ENCODE peak calls at places on chromosomes 16 and 17, in four cellular contexts. E is GM12878, O is HepG2, N is K562. X is an unnamed sample.

GRCh38 chr16:75801307-75801706 is 75.0 kb upstream of the CPHXL start:
- DNase-seq in E (no peak), O (no peak), N (no peak), X (no peak)

GRCh38 chr17:62075308-62075815 is 10.3 kb upstream of the MED13 start:
- DNase-seq in E (no peak), O (no peak), N (no peak), X (no peak)

GRCh38 chr16:29702307-29702706 is 23.3 kb downstream of the QPRT start:
- DNase-seq in E (peak; percentile 35), O (no peak), N (no peak), X (no peak)

GRCh38 chr16:19210175-19210924 is 42.3 kb downstream of the SYT17 start:
- DNase-seq in E (peak; percentile 79), O (no peak), N (no peak), X (no peak)

GRCh38 chr17:32877164-32877764 is 340 bp upstream of the MYO1D start:
- DNase-seq in E (peak; percentile 37), O (peak; percentile 70), N (peak; percentile 94), X (peak; percentile 89)

GRCh38 chr16:23423496-23424049 is 29.4 kb downstream of the COG7 start:
- DNase-seq in E (no peak), O (peak; percentile 21), N (no peak), X (peak; percentile 100)

GRCh38 chr17:3474212-3474611 is 1.6 kb upstream of the ASPA start:
- DNase-seq in E (no peak), O (peak; percentile 81), N (no peak), X (no peak)

GRCh38 chr17:20066253-20066652 is 57.1 kb downstream of the SPECC1 start:
- DNase-seq in E (no peak), O (no peak), N (no peak), X (no peak)

GRCh38 chr16:81940781-81941560 is 70.3 kb downstream of the SDR42E1 start:
- DNase-seq in E (no peak), O (peak; percentile 47), N (peak; percentile 43), X (peak; percentile 70)

GRCh38 chr17:50059256-50059655 is 3.3 kb downstream of the ITGA3 start:
- DNase-seq in E (no peak), O (no peak), N (no peak), X (no peak)

GRCh38 chr16:30082545-30083090 is 6.8 kb downstream of the PPP4C start:
- DNase-seq in E (no peak), O (no peak), N (no peak), X (no peak)

GRCh38 chr16:60645541-60645940 is 1390.7 kb downstream of the CDH8 start:
- DNase-seq in E (no peak), O (no peak), N (no peak), X (no peak)

GRCh38 chr16:48393843-48394703 is 8.9 kb upstream of the SIAH1 start:
- DNase-seq in E (no peak), O (no peak), N (peak; percentile 51), X (no peak)

GRCh38 chr16:63302841-63303240 is 1266.6 kb upstream of the CDH8 start:
- DNase-seq in E (no peak), O (no peak), N (no peak), X (no peak)

GRCh38 chr17:2042355-2042929 is 620 bp downstream of the OVCA2 start:
- DNase-seq in E (no peak), O (no peak), N (peak; percentile 49), X (no peak)

GRCh38 chr17:44086364-44087311 is 16.1 kb downstream of the G6PC3 start:
- DNase-seq in E (no peak), O (peak; percentile 83), N (peak; percentile 92), X (peak; percentile 50)

GRCh38 chr16:87086575-87086974 is 230.6 kb downstream of the C16orf95 start:
- DNase-seq in E (no peak), O (no peak), N (no peak), X (no peak)

GRCh38 chr17:32240745-32241144 is 24.9 kb upstream of the RHBDL3 start:
- DNase-seq in E (no peak), O (no peak), N (peak; percentile 32), X (no peak)

GRCh38 chr17:4696432-4696796 is 7.5 kb downstream of the PELP1 start:
- DNase-seq in E (peak; percentile 55), O (no peak), N (no peak), X (no peak)

GRCh38 chr17:17842111-17842876 is 5.5 kb upstream of the SREBF1 start:
- DNase-seq in E (no peak), O (no peak), N (no peak), X (no peak)

GRCh38 chr16:51306116-51306515 is 155.0 kb upstream of the SALL1 start:
- DNase-seq in E (no peak), O (no peak), N (no peak), X (no peak)

GRCh38 chr17:56939869-56940484 is 20.9 kb downstream of the COIL start:
- DNase-seq in E (no peak), O (peak; percentile 72), N (peak; percentile 71), X (peak; percentile 77)

GRCh38 chr17:78343099-78343432 is 16.8 kb downstream of the SOCS3 start:
- DNase-seq in E (no peak), O (no peak), N (no peak), X (peak; percentile 48)

GRCh38 chr17:35312346-35312745 is 61.1 kb downstream of the SLFN11 start:
- DNase-seq in E (no peak), O (no peak), N (no peak), X (no peak)

GRCh38 chr16:81625544-81626152 is 153.4 kb upstream of the PLCG2 start:
- DNase-seq in E (no peak), O (no peak), N (no peak), X (peak; percentile 96)

GRCh38 chr16:35751191-35751941 is 2292.0 kb downstream of the TP53TG3F start:
- DNase-seq in E (no peak), O (no peak), N (no peak), X (no peak)

GRCh38 chr17:80781188-80781577 is 210.5 kb upstream of the CHMP6 start:
- DNase-seq in E (no peak), O (no peak), N (no peak), X (no peak)

GRCh38 chr16:425740-426114 is 278 bp downstream of the RAB11FIP3 start:
- DNase-seq in E (no peak), O (no peak), N (no peak), X (no peak)
- H2AFZ ChIP-seq in E (no peak overlapping the region), O (no peak overlapping the region), N (no peak overlapping the region), X (peak overlapping the region; percentile 21)

GRCh38 chr17:77204531-77204930 is 63.8 kb downstream of the SEC14L1 start:
- DNase-seq in E (no peak), O (no peak), N (no peak), X (no peak)
- TF ChIP-seq POLR2AphosphoS5 in E (no peak), O (no peak), N (no peak), X (no peak)

GRCh38 chr16:3027983-3028715 is 4.3 kb downstream of the THOC6 start:
- DNase-seq in E (peak; percentile 23), O (peak; percentile 65), N (peak; percentile 93), X (peak; percentile 70)
- TF ChIP-seq MYC in E (no peak), O (peak; percentile 55), N (peak; percentile 37), X (no peak)

GRCh38 chr17:55318715-55319487 is 54.1 kb downstream of the HLF start:
- DNase-seq in E (no peak), O (no peak), N (no peak), X (no peak)

GRCh38 chr17:55319933-55320593 is 55.3 kb downstream of the HLF start:
- DNase-seq in E (no peak), O (no peak), N (no peak), X (no peak)

GRCh38 chr17:55321507-55322064 is 56.8 kb downstream of the HLF start:
- DNase-seq in E (no peak), O (no peak), N (no peak), X (no peak)

GRCh38 chr17:55322451-55322985 is 57.8 kb downstream of the HLF start:
- DNase-seq in E (no peak), O (no peak), N (no peak), X (no peak)

GRCh38 chr17:55320594-55321506 is 56.1 kb downstream of the HLF start:
- DNase-seq in E (no peak), O (no peak), N (no peak), X (no peak)
- H2AFZ ChIP-seq in E (no peak overlapping the region), O (no peak overlapping the region), N (peak overlapping the region; percentile 91), X (no peak overlapping the region)

GRCh38 chr16:74743668-74744299 is 30.8 kb downstream of the FA2H start:
- DNase-seq in E (no peak), O (peak; percentile 52), N (peak; percentile 91), X (no peak)
- TF ChIP-seq POLR2AphosphoS5 in E (no peak), O (no peak), N (no peak), X (no peak)

GRCh38 chr16:12239953-12240485 is 263.5 kb downstream of the SNX29 start:
- DNase-seq in E (no peak), O (no peak), N (no peak), X (peak; percentile 54)
- TF ChIP-seq MYC in E (no peak), O (no peak), N (no peak), X (no peak)

DNA sequence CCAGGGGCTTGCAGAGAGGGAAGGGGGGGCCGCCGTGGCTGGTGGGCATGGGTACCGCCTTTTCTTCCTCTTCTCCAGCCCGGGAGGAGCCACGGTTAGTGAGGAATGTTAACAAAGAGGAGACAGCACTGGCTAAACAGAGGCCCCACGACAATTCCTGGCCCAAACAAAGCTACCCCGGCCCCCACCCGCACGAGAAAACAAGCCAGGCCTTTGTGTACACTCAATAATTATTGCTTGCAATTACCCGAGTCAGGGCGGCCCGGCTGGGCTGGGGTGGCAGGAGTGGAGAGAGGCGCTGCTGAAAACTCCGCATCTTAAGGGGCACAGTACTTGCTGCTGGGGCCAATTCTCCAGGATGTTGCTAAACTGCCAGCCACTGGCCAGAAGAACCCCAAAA is 56.4 kb downstream of the IRX5 start:
- DNase-seq in E (no peak), O (no peak), N (no peak), X (no peak)
- H2AFZ ChIP-seq in E (no peak overlapping the region), O (no peak overlapping the region), N (no peak overlapping the region), X (no peak overlapping the region)

DNA sequence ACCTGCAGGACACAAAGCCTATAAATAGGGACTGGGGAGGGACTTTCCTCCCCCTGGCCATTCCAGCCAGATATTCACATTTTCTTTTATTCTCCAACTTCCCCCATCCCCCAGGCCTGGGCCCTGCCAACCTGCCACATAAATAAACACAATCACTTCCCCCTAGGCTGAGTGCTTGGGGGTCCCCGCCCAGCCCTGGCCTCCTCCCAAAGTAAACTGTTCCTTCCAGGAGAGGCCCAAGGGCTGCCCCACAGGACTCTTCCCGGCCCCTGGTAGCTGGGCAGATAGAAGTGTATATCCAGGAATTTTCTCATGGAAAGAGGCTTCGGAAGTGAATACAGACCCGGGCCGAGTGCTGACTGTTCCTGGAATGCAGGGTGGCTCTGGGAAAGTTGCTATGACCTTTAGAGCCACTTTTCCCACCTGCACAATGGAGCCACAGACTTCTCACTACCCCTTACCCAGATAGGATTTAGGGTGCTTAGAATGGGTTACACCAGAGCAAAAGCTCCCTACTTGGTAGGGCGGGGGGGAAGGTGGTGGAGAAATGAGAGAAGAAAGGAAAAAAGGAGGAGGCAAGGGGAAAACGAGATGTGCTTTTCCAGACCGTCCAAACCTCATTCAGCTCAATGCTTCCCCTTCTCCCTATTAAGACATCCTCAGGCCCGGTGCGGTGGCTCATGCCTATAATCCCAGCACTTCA is 8.5 kb downstream of the CSF3 start:
- DNase-seq in E (no peak), O (no peak), N (no peak), X (peak; percentile 87)
- TF ChIP-seq POLR2AphosphoS5 in E (no peak), O (no peak), N (no peak), X (peak; percentile 92)